ENCODE peak calls at places on chromosome 1, in eight cellular contexts. One of them, this sample, is unnamed.

GRCh38 chr1:117930173-117930447 is 571 bp downstream of the WDR3 start:
- DNase-seq in suprapubic skin: no peak
- DNase-seq in BE2C: no peak
- DNase-seq in brain microvascular endothelial cell: no peak
- DNase-seq in adrenal gland: no peak
- DNase-seq in lung: no peak
- DNase-seq in esophagus squamous epithelium: no peak
- DNase-seq in MM.1S: peak; percentile 6
- DNase-seq in this sample: no peak

GRCh38 chr1:115529216-115529897 is 112.4 kb upstream of the VANGL1 start:
- DNase-seq in BE2C: no peak
- DNase-seq in MM.1S: no peak
- DNase-seq in brain microvascular endothelial cell: no peak
- DNase-seq in suprapubic skin: no peak
- DNase-seq in esophagus squamous epithelium: no peak
- DNase-seq in adrenal gland: no peak
- DNase-seq in lung: no peak
- DNase-seq in this sample: no peak

GRCh38 chr1:109815809-109816791 is 52.4 kb upstream of the EPS8L3 start:
- DNase-seq in esophagus squamous epithelium: no peak
- DNase-seq in BE2C: no peak
- DNase-seq in suprapubic skin: no peak
- DNase-seq in lung: no peak
- DNase-seq in MM.1S: peak; percentile 82
- DNase-seq in brain microvascular endothelial cell: no peak
- DNase-seq in adrenal gland: no peak
- DNase-seq in this sample: peak; percentile 85

GRCh38 chr1:76254165-76255043 is 179.9 kb downstream of the ST6GALNAC3 start:
- DNase-seq in MM.1S: no peak
- DNase-seq in adrenal gland: no peak
- DNase-seq in esophagus squamous epithelium: no peak
- DNase-seq in suprapubic skin: no peak
- DNase-seq in BE2C: no peak
- DNase-seq in lung: no peak
- DNase-seq in brain microvascular endothelial cell: no peak
- DNase-seq in this sample: no peak

GRCh38 chr1:103986792-103987191 is 237.1 kb downstream of the AMY1C start:
- DNase-seq in BE2C: no peak
- DNase-seq in adrenal gland: no peak
- DNase-seq in MM.1S: no peak
- DNase-seq in lung: no peak
- DNase-seq in brain microvascular endothelial cell: no peak
- DNase-seq in esophagus squamous epithelium: no peak
- DNase-seq in suprapubic skin: no peak
- DNase-seq in this sample: no peak

GRCh38 chr1:92949937-92950817 is 11.1 kb downstream of the DIPK1A start:
- DNase-seq in brain microvascular endothelial cell: peak; percentile 76
- DNase-seq in BE2C: no peak
- DNase-seq in lung: no peak
- DNase-seq in esophagus squamous epithelium: no peak
- DNase-seq in adrenal gland: no peak
- DNase-seq in suprapubic skin: no peak
- DNase-seq in MM.1S: no peak
- DNase-seq in this sample: no peak

GRCh38 chr1:40773748-40774265 is 9.8 kb upstream of the KCNQ4 start:
- DNase-seq in BE2C: no peak
- DNase-seq in lung: no peak
- DNase-seq in esophagus squamous epithelium: no peak
- DNase-seq in suprapubic skin: no peak
- DNase-seq in brain microvascular endothelial cell: no peak
- DNase-seq in adrenal gland: no peak
- DNase-seq in MM.1S: no peak
- DNase-seq in this sample: no peak

GRCh38 chr1:118992426-118992825 is 4.3 kb upstream of the TBX15 start:
- DNase-seq in lung: no peak
- DNase-seq in MM.1S: no peak
- DNase-seq in esophagus squamous epithelium: no peak
- DNase-seq in suprapubic skin: no peak
- DNase-seq in brain microvascular endothelial cell: no peak
- DNase-seq in adrenal gland: no peak
- DNase-seq in BE2C: no peak
- DNase-seq in this sample: no peak

GRCh38 chr1:189405419-189405818 is 1072.2 kb downstream of the BRINP3 start:
- DNase-seq in BE2C: no peak
- DNase-seq in esophagus squamous epithelium: no peak
- DNase-seq in suprapubic skin: no peak
- DNase-seq in brain microvascular endothelial cell: no peak
- DNase-seq in lung: no peak
- DNase-seq in adrenal gland: no peak
- DNase-seq in MM.1S: no peak
- DNase-seq in this sample: no peak

GRCh38 chr1:85111709-85112108 is 63.4 kb upstream of the MCOLN3 start:
- DNase-seq in esophagus squamous epithelium: no peak
- DNase-seq in suprapubic skin: no peak
- DNase-seq in adrenal gland: no peak
- DNase-seq in lung: no peak
- DNase-seq in MM.1S: no peak
- DNase-seq in BE2C: no peak
- DNase-seq in brain microvascular endothelial cell: no peak
- DNase-seq in this sample: no peak

GRCh38 chr1:6183520-6183989 is 3.4 kb upstream of the CHD5 start:
- DNase-seq in adrenal gland: no peak
- DNase-seq in brain microvascular endothelial cell: no peak
- DNase-seq in lung: no peak
- DNase-seq in BE2C: no peak
- DNase-seq in esophagus squamous epithelium: no peak
- DNase-seq in MM.1S: no peak
- DNase-seq in suprapubic skin: no peak
- DNase-seq in this sample: no peak

GRCh38 chr1:231053493-231054162 is 13.6 kb upstream of the FAM89A start:
- DNase-seq in suprapubic skin: no peak
- DNase-seq in BE2C: no peak
- DNase-seq in esophagus squamous epithelium: no peak
- DNase-seq in MM.1S: peak; percentile 76
- DNase-seq in brain microvascular endothelial cell: peak; percentile 78
- DNase-seq in adrenal gland: peak; percentile 81
- DNase-seq in lung: peak; percentile 77
- DNase-seq in this sample: no peak

GRCh38 chr1:174408142-174408541 is 39.6 kb upstream of the GPR52 start:
- DNase-seq in MM.1S: no peak
- DNase-seq in suprapubic skin: no peak
- DNase-seq in esophagus squamous epithelium: no peak
- DNase-seq in BE2C: no peak
- DNase-seq in adrenal gland: no peak
- DNase-seq in brain microvascular endothelial cell: no peak
- DNase-seq in lung: no peak
- DNase-seq in this sample: no peak

GRCh38 chr1:7579016-7579415 is 192.1 kb upstream of the VAMP3 start:
- DNase-seq in brain microvascular endothelial cell: no peak
- DNase-seq in adrenal gland: no peak
- DNase-seq in suprapubic skin: peak; percentile 63
- DNase-seq in esophagus squamous epithelium: no peak
- DNase-seq in MM.1S: no peak
- DNase-seq in lung: no peak
- DNase-seq in BE2C: no peak
- DNase-seq in this sample: no peak

GRCh38 chr1:233668725-233669294 is 54.9 kb downstream of the KCNK1 start:
- DNase-seq in adrenal gland: no peak
- DNase-seq in brain microvascular endothelial cell: no peak
- DNase-seq in esophagus squamous epithelium: no peak
- DNase-seq in MM.1S: no peak
- DNase-seq in BE2C: no peak
- DNase-seq in suprapubic skin: no peak
- DNase-seq in lung: no peak
- DNase-seq in this sample: no peak

GRCh38 chr1:185585770-185586169 is 148.4 kb upstream of the HMCN1 start:
- DNase-seq in MM.1S: no peak
- DNase-seq in adrenal gland: no peak
- DNase-seq in suprapubic skin: no peak
- DNase-seq in BE2C: no peak
- DNase-seq in brain microvascular endothelial cell: no peak
- DNase-seq in lung: no peak
- DNase-seq in esophagus squamous epithelium: no peak
- DNase-seq in this sample: no peak

GRCh38 chr1:236654957-236655356 is 31.3 kb upstream of the ACTN2 start:
- DNase-seq in lung: no peak
- DNase-seq in brain microvascular endothelial cell: no peak
- DNase-seq in adrenal gland: no peak
- DNase-seq in BE2C: no peak
- DNase-seq in esophagus squamous epithelium: no peak
- DNase-seq in MM.1S: no peak
- DNase-seq in suprapubic skin: no peak
- DNase-seq in this sample: no peak

GRCh38 chr1:161133220-161133740 is 813 bp upstream of the DEDD start:
- DNase-seq in BE2C: no peak
- DNase-seq in suprapubic skin: no peak
- DNase-seq in MM.1S: no peak
- DNase-seq in esophagus squamous epithelium: no peak
- DNase-seq in brain microvascular endothelial cell: no peak
- DNase-seq in adrenal gland: no peak
- DNase-seq in lung: no peak
- DNase-seq in this sample: no peak

GRCh38 chr1:193703101-193703500 is 516.7 kb upstream of the B3GALT2 start:
- DNase-seq in BE2C: no peak
- DNase-seq in suprapubic skin: no peak
- DNase-seq in lung: no peak
- DNase-seq in adrenal gland: no peak
- DNase-seq in esophagus squamous epithelium: no peak
- DNase-seq in brain microvascular endothelial cell: no peak
- DNase-seq in MM.1S: no peak
- DNase-seq in this sample: no peak

GRCh38 chr1:234214129-234214910 is 158.9 kb upstream of the COA6 start:
- DNase-seq in suprapubic skin: no peak
- DNase-seq in MM.1S: no peak
- DNase-seq in lung: peak; percentile 59
- DNase-seq in esophagus squamous epithelium: no peak
- DNase-seq in BE2C: no peak
- DNase-seq in adrenal gland: no peak
- DNase-seq in brain microvascular endothelial cell: no peak
- DNase-seq in this sample: no peak

GRCh38 chr1:76203132-76203531 is 128.6 kb downstream of the ST6GALNAC3 start:
- DNase-seq in suprapubic skin: no peak
- DNase-seq in esophagus squamous epithelium: no peak
- DNase-seq in brain microvascular endothelial cell: no peak
- DNase-seq in MM.1S: no peak
- DNase-seq in BE2C: no peak
- DNase-seq in lung: no peak
- DNase-seq in adrenal gland: no peak
- DNase-seq in this sample: no peak

GRCh38 chr1:47508900-47509488 is 71.2 kb downstream of the FOXD2 start:
- DNase-seq in suprapubic skin: no peak
- DNase-seq in esophagus squamous epithelium: no peak
- DNase-seq in adrenal gland: peak; percentile 10
- DNase-seq in brain microvascular endothelial cell: no peak
- DNase-seq in BE2C: no peak
- DNase-seq in MM.1S: no peak
- DNase-seq in lung: no peak
- DNase-seq in this sample: no peak

GRCh38 chr1:200753650-200754198 is 15.0 kb downstream of the CAMSAP2 start:
- DNase-seq in MM.1S: no peak
- DNase-seq in lung: no peak
- DNase-seq in adrenal gland: no peak
- DNase-seq in BE2C: no peak
- DNase-seq in esophagus squamous epithelium: no peak
- DNase-seq in brain microvascular endothelial cell: no peak
- DNase-seq in suprapubic skin: no peak
- DNase-seq in this sample: no peak
- H3K36me3 ChIP-seq in MM.1S: no peaks in the 10 kb centered on the region
- H3K36me3 ChIP-seq in lung: no peaks in the 10 kb centered on the region
- H3K36me3 ChIP-seq in adrenal gland: no peaks in the 10 kb centered on the region
- H3K36me3 ChIP-seq in BE2C: peaks cover 3% of the 10 kb centered on the region
- H3K36me3 ChIP-seq in esophagus squamous epithelium: no peaks in the 10 kb centered on the region
- H3K36me3 ChIP-seq in brain microvascular endothelial cell: no peaks in the 10 kb centered on the region
- H3K36me3 ChIP-seq in suprapubic skin: no peaks in the 10 kb centered on the region
- H3K36me3 ChIP-seq in this sample: peaks cover 2% of the 10 kb centered on the region

GRCh38 chr1:116805398-116805797 is 51.2 kb downstream of the CD2 start:
- DNase-seq in MM.1S: no peak
- DNase-seq in brain microvascular endothelial cell: no peak
- DNase-seq in lung: no peak
- DNase-seq in esophagus squamous epithelium: no peak
- DNase-seq in suprapubic skin: no peak
- DNase-seq in adrenal gland: no peak
- DNase-seq in BE2C: no peak
- DNase-seq in this sample: no peak
- H3K36me3 ChIP-seq in MM.1S: no peaks in the 10 kb centered on the region
- H3K36me3 ChIP-seq in brain microvascular endothelial cell: no peaks in the 10 kb centered on the region
- H3K36me3 ChIP-seq in lung: no peaks in the 10 kb centered on the region
- H3K36me3 ChIP-seq in esophagus squamous epithelium: no peaks in the 10 kb centered on the region
- H3K36me3 ChIP-seq in suprapubic skin: no peaks in the 10 kb centered on the region
- H3K36me3 ChIP-seq in adrenal gland: no peaks in the 10 kb centered on the region
- H3K36me3 ChIP-seq in BE2C: no peaks in the 10 kb centered on the region
- H3K36me3 ChIP-seq in this sample: no peaks in the 10 kb centered on the region

GRCh38 chr1:248686815-248687214 is 15.8 kb downstream of the OR14I1 start:
- DNase-seq in brain microvascular endothelial cell: no peak
- DNase-seq in suprapubic skin: no peak
- DNase-seq in adrenal gland: no peak
- DNase-seq in BE2C: no peak
- DNase-seq in lung: no peak
- DNase-seq in MM.1S: peak; percentile 50
- DNase-seq in esophagus squamous epithelium: no peak
- DNase-seq in this sample: no peak

DNA sequence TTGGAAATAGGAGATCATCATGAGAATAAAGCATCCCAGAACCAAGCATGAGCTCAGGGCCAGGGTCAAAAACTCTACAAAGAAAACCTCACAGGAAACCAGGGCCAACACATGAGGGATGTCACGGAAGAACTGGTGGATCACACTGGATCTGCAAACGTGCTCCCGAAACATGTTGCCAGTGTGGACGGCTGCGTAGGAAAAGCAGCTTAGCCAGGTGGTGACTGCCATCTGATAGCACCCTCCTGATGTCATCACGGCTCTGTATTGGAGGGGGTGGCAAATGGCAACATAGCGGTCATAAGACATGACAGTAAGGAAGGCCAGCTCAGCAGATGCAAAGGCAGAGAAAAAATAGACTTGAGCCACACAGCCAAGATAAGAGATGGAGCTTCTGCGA is 20.9 kb downstream of the OR14I1 start:
- DNase-seq in lung: no peak
- DNase-seq in MM.1S: no peak
- DNase-seq in brain microvascular endothelial cell: no peak
- DNase-seq in adrenal gland: no peak
- DNase-seq in esophagus squamous epithelium: no peak
- DNase-seq in suprapubic skin: no peak
- DNase-seq in BE2C: no peak
- DNase-seq in this sample: no peak
- H3K36me3 ChIP-seq in lung: no peaks in the 10 kb centered on the region
- H3K36me3 ChIP-seq in MM.1S: no peaks in the 10 kb centered on the region
- H3K36me3 ChIP-seq in brain microvascular endothelial cell: no peaks in the 10 kb centered on the region
- H3K36me3 ChIP-seq in adrenal gland: no peaks in the 10 kb centered on the region
- H3K36me3 ChIP-seq in esophagus squamous epithelium: no peaks in the 10 kb centered on the region
- H3K36me3 ChIP-seq in suprapubic skin: no peaks in the 10 kb centered on the region
- H3K36me3 ChIP-seq in BE2C: no peaks in the 10 kb centered on the region
- H3K36me3 ChIP-seq in this sample: no peaks in the 10 kb centered on the region

DNA sequence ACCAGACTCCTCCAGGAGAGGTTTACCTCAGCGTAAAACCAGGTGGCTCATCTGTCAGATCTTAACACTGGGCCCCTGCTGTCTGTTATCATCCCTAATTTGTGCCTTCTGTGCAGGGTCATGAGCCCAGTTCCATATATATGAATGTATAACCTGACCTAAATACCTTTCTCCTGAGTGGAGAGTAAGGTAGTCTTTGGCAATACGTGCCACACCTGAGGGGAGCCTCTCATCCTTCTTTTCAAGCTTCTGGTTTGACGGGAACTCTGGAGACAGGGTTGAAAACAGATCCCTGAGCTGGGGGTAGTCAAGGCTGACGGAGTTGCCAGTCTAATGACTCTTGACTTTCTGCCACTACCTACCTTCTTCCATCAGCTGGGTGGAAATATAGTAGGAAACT is 4.1 kb downstream of the SFT2D2 start:
- DNase-seq in brain microvascular endothelial cell: no peak
- DNase-seq in esophagus squamous epithelium: no peak
- DNase-seq in suprapubic skin: no peak
- DNase-seq in lung: no peak
- DNase-seq in MM.1S: no peak
- DNase-seq in BE2C: no peak
- DNase-seq in adrenal gland: no peak
- DNase-seq in this sample: no peak
- H3K36me3 ChIP-seq in brain microvascular endothelial cell: peaks cover 22% of the 10 kb centered on the region
- H3K36me3 ChIP-seq in esophagus squamous epithelium: no peaks in the 10 kb centered on the region
- H3K36me3 ChIP-seq in suprapubic skin: peaks cover 24% of the 10 kb centered on the region
- H3K36me3 ChIP-seq in lung: peaks cover 7% of the 10 kb centered on the region
- H3K36me3 ChIP-seq in MM.1S: peaks cover 4% of the 10 kb centered on the region
- H3K36me3 ChIP-seq in BE2C: peaks cover 11% of the 10 kb centered on the region
- H3K36me3 ChIP-seq in adrenal gland: no peaks in the 10 kb centered on the region
- H3K36me3 ChIP-seq in this sample: peaks cover 25% of the 10 kb centered on the region

This sample was measured in ascending aorta.